ENCODE peak calls at places on chromosome 3, in eight cellular contexts. V, R, B, C, T, W, K and F are unnamed samples.

GRCh38 chr3:58111513-58112184 is 99.1 kb downstream of the DNASE1L3 start:
- DNase-seq in K (no peak), W (no peak), T (no peak), V (no peak), B (peak; percentile 45), R (no peak), C (no peak), F (no peak)

GRCh38 chr3:123318374-123318773 is 116.6 kb downstream of the SEC22A start:
- DNase-seq in V (peak; percentile 33), R (no peak), W (no peak), K (no peak), C (no peak), B (no peak), T (no peak), F (peak; percentile 35)

GRCh38 chr3:48564667-48565066 is 1.1 kb upstream of the UCN2 start:
- DNase-seq in K (no peak), V (no peak), C (no peak), T (no peak), B (no peak), W (no peak), R (no peak), F (no peak)

GRCh38 chr3:65178703-65179102 is 490.9 kb upstream of the ADAMTS9 start:
- DNase-seq in B (no peak), W (no peak), R (no peak), K (no peak), V (no peak), T (no peak), C (no peak), F (no peak)

GRCh38 chr3:30658328-30659052 is 52.1 kb downstream of the TGFBR2 start:
- DNase-seq in W (no peak), C (no peak), R (peak; percentile 41), B (no peak), V (no peak), K (no peak), T (no peak), F (no peak)

GRCh38 chr3:34016925-34017592 is 218.6 kb downstream of the PDCD6IP start:
- DNase-seq in B (no peak), V (no peak), T (no peak), W (no peak), K (no peak), R (no peak), C (no peak), F (no peak)

GRCh38 chr3:69433016-69433937 is 47.4 kb upstream of the FRMD4B start:
- DNase-seq in V (no peak), W (no peak), R (no peak), B (no peak), T (no peak), C (no peak), K (peak; percentile 25), F (no peak)

GRCh38 chr3:106829206-106829605 is 548.0 kb upstream of the CCDC54 start:
- DNase-seq in B (no peak), W (no peak), T (no peak), K (no peak), R (no peak), V (no peak), C (no peak), F (no peak)

GRCh38 chr3:50515565-50516047 is 12.2 kb upstream of the CACNA2D2 start:
- DNase-seq in W (no peak), R (no peak), C (no peak), T (no peak), B (no peak), K (no peak), V (peak; percentile 84), F (peak; percentile 88)

GRCh38 chr3:4067893-4068292 is 235.3 kb upstream of the SETMAR start:
- DNase-seq in C (no peak), R (no peak), B (no peak), W (no peak), K (no peak), V (no peak), T (no peak), F (no peak)

GRCh38 chr3:14678015-14678503 is 3.1 kb downstream of the C3orf20 start:
- DNase-seq in B (no peak), W (no peak), V (no peak), K (no peak), R (no peak), T (no peak), C (no peak), F (no peak)

GRCh38 chr3:178181784-178182183 is 354.5 kb upstream of the KCNMB2 start:
- DNase-seq in K (peak; percentile 51), B (no peak), T (no peak), V (no peak), R (no peak), C (no peak), W (no peak), F (no peak)

GRCh38 chr3:193842029-193842782 is 249.2 kb downstream of the OPA1 start:
- DNase-seq in R (peak; percentile 9), T (no peak), K (no peak), C (no peak), V (no peak), W (no peak), B (no peak), F (no peak)

GRCh38 chr3:12070098-12070497 is 65.9 kb downstream of the SYN2 start:
- DNase-seq in T (no peak), B (no peak), R (no peak), C (no peak), W (no peak), K (no peak), V (no peak), F (no peak)

GRCh38 chr3:111714305-111714704 is 119.2 kb upstream of the ZBED2 start:
- DNase-seq in V (no peak), W (no peak), R (no peak), T (no peak), C (no peak), K (no peak), B (no peak), F (no peak)

GRCh38 chr3:154775821-154776548 is 304.1 kb upstream of the MME start:
- DNase-seq in K (no peak), T (no peak), B (no peak), W (no peak), C (no peak), R (no peak), V (no peak), F (no peak)

GRCh38 chr3:178498866-178499265 is 37.4 kb upstream of the KCNMB2 start:
- DNase-seq in V (no peak), W (no peak), K (no peak), R (no peak), C (no peak), B (no peak), T (no peak), F (no peak)

GRCh38 chr3:130761730-130762311 is 15.2 kb upstream of the PIK3R4 start:
- DNase-seq in K (no peak), B (no peak), C (no peak), V (no peak), T (no peak), W (no peak), R (no peak), F (no peak)

GRCh38 chr3:58998476-58999117 is 51.2 kb downstream of the CFAP20DC start:
- DNase-seq in K (no peak), T (no peak), V (no peak), W (no peak), R (no peak), B (no peak), C (no peak), F (no peak)

GRCh38 chr3:195866686-195867511 is 41.5 kb downstream of the TNK2 start:
- DNase-seq in B (no peak), C (no peak), W (no peak), V (no peak), K (no peak), T (no peak), R (no peak), F (peak; percentile 78)

GRCh38 chr3:187063286-187064081 is 75.8 kb downstream of the RPL39L start:
- DNase-seq in B (no peak), T (no peak), C (no peak), V (no peak), W (no peak), K (no peak), R (no peak), F (no peak)

GRCh38 chr3:49276475-49277356 is at the start of gene C3orf62:
- DNase-seq in V (peak; percentile 97), C (no peak), T (peak; percentile 57), R (peak; percentile 63), W (peak; percentile 45), B (peak; percentile 57), K (peak; percentile 52), F (peak; percentile 96)

GRCh38 chr3:78941587-78941986 is 826.2 kb downstream of the ROBO1 start:
- DNase-seq in C (no peak), T (no peak), V (no peak), B (no peak), W (no peak), K (no peak), R (no peak), F (no peak)

GRCh38 chr3:149216195-149216869 is 5.3 kb downstream of the CP start:
- DNase-seq in V (no peak), K (no peak), W (no peak), C (peak; percentile 28), R (no peak), B (peak; percentile 24), T (no peak), F (no peak)

GRCh38 chr3:142270407-142270806 is 45.0 kb upstream of the GK5 start:
- DNase-seq in W (no peak), B (no peak), K (no peak), V (no peak), R (no peak), C (no peak), T (no peak), F (no peak)

GRCh38 chr3:194503101-194503531 is 16.3 kb upstream of the ATP13A3 start:
- DNase-seq in V (no peak), C (no peak), W (no peak), T (no peak), K (peak; percentile 65), R (no peak), B (no peak), F (no peak)

GRCh38 chr3:181362378-181362777 is 349.3 kb upstream of the SOX2 start:
- DNase-seq in R (no peak), C (no peak), V (no peak), K (peak; percentile 85), B (no peak), T (no peak), W (no peak), F (no peak)

GRCh38 chr3:171788546-171789351 is 21.5 kb downstream of the PLD1 start:
- DNase-seq in C (no peak), B (no peak), R (no peak), V (no peak), T (no peak), K (no peak), W (no peak), F (no peak)

GRCh38 chr3:52093751-52094525 is 37.6 kb upstream of the DUSP7 start:
- DNase-seq in W (no peak), R (no peak), V (peak; percentile 68), T (no peak), C (no peak), B (no peak), K (no peak), F (peak; percentile 41)

GRCh38 chr3:185729335-185729715 is 95.5 kb downstream of the IGF2BP2 start:
- DNase-seq in V (no peak), W (no peak), C (no peak), R (no peak), K (no peak), B (no peak), T (no peak), F (no peak)

GRCh38 chr3:30458376-30458775 is 148.0 kb upstream of the TGFBR2 start:
- DNase-seq in V (no peak), K (no peak), B (no peak), C (no peak), T (no peak), R (no peak), W (no peak), F (no peak)

GRCh38 chr3:193971268-193971751 is 164.6 kb upstream of the HES1 start:
- DNase-seq in T (no peak), R (no peak), K (no peak), V (no peak), C (no peak), W (no peak), B (no peak), F (no peak)

GRCh38 chr3:130392266-130392665 is 46.8 kb downstream of the COL6A5 start:
- DNase-seq in V (no peak), W (no peak), C (no peak), R (no peak), T (no peak), B (no peak), K (no peak), F (no peak)

GRCh38 chr3:196792771-196793170 is 53.1 kb downstream of the PAK2 start:
- DNase-seq in R (no peak), T (no peak), W (no peak), C (no peak), K (no peak), B (no peak), V (no peak), F (no peak)